ENCODE peak calls at places on chromosome X, in ten cellular contexts. Q is fibroblast of lung, K is Calu3, B is hepatocyte, O is cardiac fibroblast, U is endothelial cell, W is colonic mucosa, X is esophagus squamous epithelium, F is brain microvascular endothelial cell, Y is heart right ventricle. T is an unnamed sample.

GRCh38 chrX:153909024-153909979 is 4.8 kb downstream of the AVPR2 start:
- DNase-seq in K (peak; percentile 44), W (no peak), B (no peak), X (no peak), F (no peak), O (no peak), Y (no peak), Q (no peak), U (no peak), T (peak; percentile 44)

GRCh38 chrX:131752493-131753198 is 208.8 kb downstream of the OR13H1 start:
- DNase-seq in X (peak; percentile 6), O (no peak), K (no peak), U (no peak), B (no peak), F (peak; percentile 72), Y (no peak), Q (peak; percentile 73), W (peak; percentile 90), T (no peak)

GRCh38 chrX:13808865-13809264 is 8.0 kb downstream of the GPM6B start:
- DNase-seq in F (no peak), Q (peak; percentile 25), O (peak; percentile 16), W (no peak), K (no peak), Y (no peak), B (no peak), X (no peak), U (no peak), T (no peak)

GRCh38 chrX:2707334-2707760 is 16.3 kb downstream of the CD99 start:
- DNase-seq in U (peak; percentile 37), K (no peak), Y (peak; percentile 34), Q (peak; percentile 81), O (peak; percentile 97), F (peak; percentile 93), B (peak; percentile 83), X (no peak), W (peak; percentile 47), T (no peak)

GRCh38 chrX:46574941-46575381 is 1.4 kb downstream of the CHST7 start:
- DNase-seq in Q (peak; percentile 35), U (peak; percentile 5), F (no peak), K (peak; percentile 35), W (no peak), Y (peak; percentile 25), B (peak; percentile 34), O (no peak), X (no peak), T (peak; percentile 37)

GRCh38 chrX:39477031-39477430 is 620.7 kb downstream of the BCOR start:
- DNase-seq in F (no peak), O (no peak), W (no peak), K (no peak), X (no peak), U (no peak), Q (no peak), Y (no peak), B (no peak), T (no peak)

GRCh38 chrX:108439434-108439883 is at the start of gene COL4A5:
- DNase-seq in Y (peak; percentile 25), B (peak; percentile 72), K (peak; percentile 65), X (no peak), F (peak; percentile 72), U (peak; percentile 45), W (no peak), O (peak; percentile 88), Q (peak; percentile 94), T (peak; percentile 39)

GRCh38 chrX:45851434-45851991 is 650.8 kb upstream of the DIPK2B start:
- DNase-seq in O (no peak), B (peak; percentile 61), K (peak; percentile 67), U (peak; percentile 28), X (no peak), Y (no peak), F (no peak), W (peak; percentile 48), Q (peak; percentile 20), T (peak; percentile 81)

DNA sequence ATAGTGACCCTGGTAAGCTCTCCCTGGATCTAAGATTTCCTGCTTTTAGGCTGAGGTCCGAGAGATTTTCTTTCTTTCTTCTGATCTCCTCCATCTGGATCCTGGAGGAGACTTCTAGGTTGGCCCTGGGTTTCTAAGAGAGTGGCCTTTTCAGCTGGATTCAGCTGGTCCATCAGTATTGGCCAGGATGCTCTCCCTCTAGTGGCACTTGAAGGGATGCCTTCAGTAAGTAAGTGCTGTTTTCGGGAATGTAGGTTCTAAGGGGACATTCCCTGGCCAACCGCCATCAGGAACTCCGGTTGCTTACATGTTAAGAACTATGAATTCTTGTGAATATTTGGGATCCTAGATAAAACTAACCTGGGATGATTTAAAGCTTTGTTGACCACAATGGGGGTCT is 56.9 kb downstream of the SERTM2 start:
- DNase-seq in W (no peak), F (peak; percentile 1), B (peak; percentile 50), Q (peak; percentile 4), Y (no peak), K (no peak), U (peak; percentile 4), X (no peak), O (peak; percentile 2), T (no peak)
- TF ChIP-seq CTCF in W (peak; percentile 15), F (peak; percentile 56), B (peak; percentile 49), Q (no peak), Y (peak; percentile 20), K (no peak), U (peak; percentile 30), X (no peak), O (peak; percentile 32), T (no peak)

DNA sequence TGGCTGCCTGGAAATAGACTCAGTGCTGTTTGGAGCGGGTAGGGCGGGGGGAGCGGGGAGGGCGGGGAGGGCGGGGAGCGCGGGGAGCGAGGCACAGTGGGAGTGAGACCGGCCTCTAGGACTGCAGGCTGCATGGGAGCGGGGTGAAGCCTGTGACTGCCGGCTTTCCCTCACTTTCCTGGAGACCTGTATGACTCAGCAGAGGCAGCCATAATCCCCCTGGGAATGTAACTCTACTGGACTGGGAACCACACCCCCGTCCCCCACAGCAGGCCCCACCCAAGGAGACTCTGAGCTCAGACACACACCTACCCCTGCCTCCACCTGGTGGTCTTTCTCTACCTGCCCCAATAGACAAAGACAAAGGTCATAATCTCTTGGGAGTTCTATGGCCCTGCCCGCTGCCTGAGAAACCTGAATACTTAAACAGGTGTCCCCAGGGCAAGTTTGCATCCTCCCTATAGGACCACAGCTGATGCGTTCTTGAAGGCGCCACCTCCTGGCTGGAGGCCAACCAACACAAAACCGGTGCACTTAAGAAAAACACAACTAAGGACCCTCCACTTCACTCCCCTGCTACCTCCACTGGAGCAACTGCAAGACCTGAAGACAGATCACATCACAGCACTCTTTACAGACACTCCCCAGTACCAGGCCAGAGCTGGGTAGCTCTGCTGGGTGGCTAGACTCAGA is 18.0 kb downstream of the HDAC8 start:
- DNase-seq in B (peak; percentile 65), F (peak; percentile 29), K (peak; percentile 78), O (peak; percentile 49), U (peak; percentile 20), X (no peak), Y (peak; percentile 8), W (peak; percentile 36), Q (no peak), T (no peak)
- TF ChIP-seq CTCF in B (peak; percentile 29), F (no peak), K (no peak), O (no peak), U (peak; percentile 23), X (no peak), Y (no peak), W (no peak), Q (no peak), T (no peak)

DNA sequence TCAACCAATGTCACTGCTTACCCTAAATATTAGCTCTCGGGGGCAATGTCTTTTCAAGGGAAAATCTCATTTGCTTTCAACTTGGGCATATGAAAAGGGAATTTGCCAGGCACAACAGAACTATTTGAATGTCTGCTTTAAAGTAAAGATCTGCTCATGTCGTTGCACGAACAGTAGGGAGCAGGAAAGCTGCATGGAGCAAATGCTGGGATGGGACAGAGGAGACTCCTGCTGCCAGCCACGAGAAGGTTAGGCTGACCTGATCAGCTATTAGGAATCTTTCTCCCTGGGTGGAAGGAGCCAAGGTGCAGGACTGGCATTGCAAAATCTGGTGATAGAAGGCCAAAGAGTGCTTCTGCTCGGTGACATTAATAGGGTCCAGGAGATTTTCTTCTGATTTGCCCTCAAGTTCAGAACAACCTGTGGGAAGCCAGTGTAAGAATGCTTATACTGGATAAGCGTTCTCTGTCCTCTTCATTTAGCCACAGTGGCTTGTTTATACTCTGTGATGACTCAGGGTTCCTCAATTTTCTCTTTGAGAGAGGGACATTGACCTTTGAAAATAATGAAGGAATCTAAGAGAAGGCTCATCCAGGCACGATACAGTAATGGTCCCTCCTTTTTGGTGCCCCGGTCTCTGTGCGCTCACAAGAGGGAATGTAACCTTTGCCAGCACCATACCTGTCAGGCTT is 22.9 kb downstream of the FHL1 start:
- DNase-seq in Y (no peak), Q (peak; percentile 45), K (no peak), O (peak; percentile 55), B (peak; percentile 16), W (no peak), X (no peak), U (no peak), F (no peak), T (no peak)
- TF ChIP-seq CTCF in Y (peak; percentile 56), Q (no peak), K (no peak), O (peak; percentile 29), B (peak; percentile 20), W (no peak), X (no peak), U (no peak), F (peak; percentile 55), T (no peak)

GRCh38 chrX:49164589-49165360 is 2.2 kb downstream of the MAGIX start:
- DNase-seq in Y (no peak), Q (no peak), F (no peak), U (no peak), X (no peak), O (no peak), K (no peak), W (no peak), B (no peak), T (no peak)

GRCh38 chrX:49167740-49168108 is 4.0 kb upstream of the PLP2 start:
- DNase-seq in Q (no peak), B (no peak), W (no peak), X (no peak), F (no peak), O (no peak), Y (no peak), U (no peak), K (no peak), T (no peak)

GRCh38 chrX:49166914-49167739 is 4.6 kb downstream of the MAGIX start:
- DNase-seq in O (peak; percentile 72), X (no peak), Y (peak; percentile 74), F (peak; percentile 49), Q (peak; percentile 85), K (peak; percentile 70), B (peak; percentile 56), W (peak; percentile 66), U (no peak), T (peak; percentile 91)

GRCh38 chrX:49163555-49164419 is 1.2 kb downstream of the MAGIX start:
- DNase-seq in U (peak; percentile 79), B (peak; percentile 89), F (peak; percentile 64), Y (peak; percentile 88), X (no peak), Q (peak; percentile 65), W (peak; percentile 92), O (peak; percentile 82), K (peak; percentile 88), T (peak; percentile 90)

DNA sequence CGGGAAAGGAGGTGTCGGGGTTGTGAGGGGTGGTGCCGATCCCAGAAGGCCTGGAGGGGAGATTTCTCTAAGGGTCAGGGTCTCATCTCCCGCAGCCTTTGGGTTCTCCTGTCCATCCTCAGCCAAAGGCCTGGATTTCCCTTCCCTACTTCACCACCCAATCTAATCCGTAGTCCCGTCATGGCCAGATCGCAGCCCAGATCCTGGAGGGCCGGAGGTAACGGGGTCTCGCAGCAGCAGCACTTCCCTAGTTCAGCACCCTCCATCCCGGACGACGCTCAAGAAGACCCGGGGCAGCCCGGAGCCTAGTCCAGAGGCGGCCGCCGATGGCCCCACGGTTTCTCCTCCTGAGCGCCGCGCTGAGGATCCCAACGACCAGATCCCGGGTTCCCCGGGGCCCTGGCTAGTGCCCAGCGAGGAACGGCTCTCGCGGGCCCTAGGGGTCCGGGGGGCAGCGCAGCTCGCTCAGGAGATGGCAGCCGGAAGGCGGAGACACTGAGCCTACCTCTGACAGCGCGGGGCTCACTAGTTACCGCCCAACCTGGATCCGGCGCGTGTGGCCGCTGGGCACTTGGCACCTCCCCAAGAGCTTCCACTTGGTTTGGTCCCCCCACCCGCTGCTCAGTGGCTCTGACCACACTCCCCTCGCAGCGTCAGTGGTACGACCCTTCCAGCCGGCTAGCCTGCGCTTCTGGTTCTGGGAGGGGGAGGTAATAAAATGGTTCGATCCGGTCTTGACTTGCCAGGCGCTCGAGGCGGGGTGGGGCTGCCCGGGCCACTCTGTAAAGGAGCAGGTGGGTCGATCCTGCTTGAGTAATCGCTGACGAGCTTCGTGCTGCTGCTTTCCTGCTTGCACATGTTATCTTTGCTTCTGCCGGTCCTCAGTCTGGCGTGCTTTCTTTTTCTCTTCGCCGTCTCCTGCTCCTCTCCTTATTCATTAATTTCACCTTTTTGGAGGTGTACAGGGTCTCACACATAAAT is 3.6 kb downstream of the MAGIX start:
- DNase-seq in F (peak; percentile 58), Y (peak; percentile 78), B (peak; percentile 88), K (peak; percentile 88), W (peak; percentile 86), O (peak; percentile 72), X (peak; percentile 37), U (peak; percentile 45), Q (peak; percentile 76), T (peak; percentile 89)
- TF ChIP-seq CTCF in F (peak; percentile 24), Y (peak; percentile 48), B (peak; percentile 31), K (no peak), W (no peak), O (no peak), X (peak; percentile 18), U (no peak), Q (no peak), T (no peak)